ENCODE peak calls at places on chromosomes 13 and 19, in six cellular contexts. One of them, this sample, is unnamed.

GRCh38 chr13:99971576-99972189 is at the start of gene ZIC5:
- DNase-seq in pancreas: no peak
- DNase-seq in heart left ventricle: no peak
- DNase-seq in IMR-90: no peak
- DNase-seq in adrenal gland: no peak
- DNase-seq in choroid plexus epithelial cell: peak
- DNase-seq in this sample: no peak

GRCh38 chr19:49588370-49589122 is 2.4 kb upstream of the PRR12 start:
- DNase-seq in pancreas: peak
- DNase-seq in heart left ventricle: no peak
- DNase-seq in IMR-90: no peak
- DNase-seq in adrenal gland: no peak
- DNase-seq in choroid plexus epithelial cell: no peak
- DNase-seq in this sample: no peak

GRCh38 chr19:47723573-47723923 is 10.3 kb downstream of the EHD2 start:
- DNase-seq in pancreas: peak
- DNase-seq in heart left ventricle: no peak
- DNase-seq in IMR-90: peak
- DNase-seq in adrenal gland: peak
- DNase-seq in choroid plexus epithelial cell: peak
- DNase-seq in this sample: peak

GRCh38 chr19:33740811-33741396 is 55.8 kb upstream of the KCTD15 start:
- DNase-seq in pancreas: peak
- DNase-seq in heart left ventricle: peak
- DNase-seq in IMR-90: peak
- DNase-seq in adrenal gland: peak
- DNase-seq in choroid plexus epithelial cell: peak
- DNase-seq in this sample: peak

GRCh38 chr13:110812869-110813645 is 99.6 kb downstream of the ING1 start:
- DNase-seq in pancreas: no peak
- DNase-seq in heart left ventricle: no peak
- DNase-seq in IMR-90: no peak
- DNase-seq in adrenal gland: no peak
- DNase-seq in choroid plexus epithelial cell: no peak
- DNase-seq in this sample: no peak

GRCh38 chr13:46385946-46386345 is 1.1 kb downstream of the RUBCNL start:
- DNase-seq in pancreas: no peak
- DNase-seq in heart left ventricle: no peak
- DNase-seq in IMR-90: no peak
- DNase-seq in adrenal gland: no peak
- DNase-seq in choroid plexus epithelial cell: no peak
- DNase-seq in this sample: no peak

GRCh38 chr13:59566544-59566943 is 597.2 kb downstream of the DIAPH3 start:
- DNase-seq in pancreas: no peak
- DNase-seq in heart left ventricle: no peak
- DNase-seq in IMR-90: no peak
- DNase-seq in adrenal gland: no peak
- DNase-seq in choroid plexus epithelial cell: no peak
- DNase-seq in this sample: no peak

GRCh38 chr13:42039457-42039945 is 8.9 kb upstream of the DGKH start:
- DNase-seq in pancreas: no peak
- DNase-seq in heart left ventricle: no peak
- DNase-seq in IMR-90: no peak
- DNase-seq in adrenal gland: no peak
- DNase-seq in choroid plexus epithelial cell: no peak
- DNase-seq in this sample: no peak

GRCh38 chr19:889662-890295 is 3.2 kb downstream of the MED16 start:
- DNase-seq in pancreas: no peak
- DNase-seq in heart left ventricle: no peak
- DNase-seq in IMR-90: no peak
- DNase-seq in adrenal gland: no peak
- DNase-seq in choroid plexus epithelial cell: no peak
- DNase-seq in this sample: no peak

GRCh38 chr19:14442904-14443631 is 10.0 kb downstream of the PKN1 start:
- DNase-seq in pancreas: no peak
- DNase-seq in heart left ventricle: no peak
- DNase-seq in IMR-90: no peak
- DNase-seq in adrenal gland: no peak
- DNase-seq in choroid plexus epithelial cell: no peak
- DNase-seq in this sample: no peak

GRCh38 chr13:113029487-113030258 is 60.7 kb downstream of the MCF2L start:
- DNase-seq in pancreas: peak
- DNase-seq in heart left ventricle: no peak
- DNase-seq in IMR-90: no peak
- DNase-seq in adrenal gland: no peak
- DNase-seq in choroid plexus epithelial cell: peak
- DNase-seq in this sample: no peak

GRCh38 chr13:19665427-19665859 is 32.0 kb downstream of the MPHOSPH8 start:
- DNase-seq in pancreas: no peak
- DNase-seq in heart left ventricle: peak
- DNase-seq in IMR-90: no peak
- DNase-seq in adrenal gland: no peak
- DNase-seq in choroid plexus epithelial cell: no peak
- DNase-seq in this sample: no peak

GRCh38 chr19:51415187-51415586 is 2.3 kb downstream of the SIGLEC10 start:
- DNase-seq in pancreas: no peak
- DNase-seq in heart left ventricle: no peak
- DNase-seq in IMR-90: no peak
- DNase-seq in adrenal gland: no peak
- DNase-seq in choroid plexus epithelial cell: no peak
- DNase-seq in this sample: no peak

GRCh38 chr13:108595416-108596257 is 33.8 kb upstream of the MYO16 start:
- DNase-seq in pancreas: no peak
- DNase-seq in heart left ventricle: no peak
- DNase-seq in IMR-90: no peak
- DNase-seq in adrenal gland: no peak
- DNase-seq in choroid plexus epithelial cell: peak
- DNase-seq in this sample: no peak

GRCh38 chr13:41061914-41062837 is 867 bp downstream of the WBP4 start:
- DNase-seq in pancreas: no peak
- DNase-seq in heart left ventricle: no peak
- DNase-seq in IMR-90: peak
- DNase-seq in adrenal gland: no peak
- DNase-seq in choroid plexus epithelial cell: peak
- DNase-seq in this sample: peak

GRCh38 chr19:7783991-7784421 is 21.0 kb downstream of the CLEC4M start:
- DNase-seq in pancreas: no peak
- DNase-seq in heart left ventricle: no peak
- DNase-seq in IMR-90: peak
- DNase-seq in adrenal gland: peak
- DNase-seq in choroid plexus epithelial cell: peak
- DNase-seq in this sample: peak

GRCh38 chr13:60329221-60329983 is 67.6 kb upstream of the TDRD3 start:
- DNase-seq in pancreas: peak
- DNase-seq in heart left ventricle: no peak
- DNase-seq in IMR-90: peak
- DNase-seq in adrenal gland: peak
- DNase-seq in choroid plexus epithelial cell: peak
- DNase-seq in this sample: peak

GRCh38 chr19:40721936-40722661 is 5.2 kb downstream of the ITPKC start:
- DNase-seq in pancreas: no peak
- DNase-seq in heart left ventricle: no peak
- DNase-seq in IMR-90: peak
- DNase-seq in adrenal gland: no peak
- DNase-seq in choroid plexus epithelial cell: peak
- DNase-seq in this sample: no peak

GRCh38 chr19:2048104-2048958 is 2.7 kb downstream of the MKNK2 start:
- DNase-seq in pancreas: peak
- DNase-seq in heart left ventricle: no peak
- DNase-seq in IMR-90: no peak
- DNase-seq in adrenal gland: no peak
- DNase-seq in choroid plexus epithelial cell: no peak
- DNase-seq in this sample: no peak

GRCh38 chr13:73171242-73171641 is 112.4 kb downstream of the KLF5 start:
- DNase-seq in pancreas: no peak
- DNase-seq in heart left ventricle: no peak
- DNase-seq in IMR-90: no peak
- DNase-seq in adrenal gland: no peak
- DNase-seq in choroid plexus epithelial cell: no peak
- DNase-seq in this sample: no peak

GRCh38 chr13:50969691-50970090 is 60.1 kb downstream of the RNASEH2B start:
- DNase-seq in pancreas: no peak
- DNase-seq in heart left ventricle: no peak
- DNase-seq in IMR-90: no peak
- DNase-seq in adrenal gland: no peak
- DNase-seq in choroid plexus epithelial cell: peak
- DNase-seq in this sample: no peak

GRCh38 chr19:10260141-10260584 is 8.1 kb downstream of the MRPL4 start:
- DNase-seq in pancreas: no peak
- DNase-seq in heart left ventricle: no peak
- DNase-seq in IMR-90: no peak
- DNase-seq in adrenal gland: no peak
- DNase-seq in choroid plexus epithelial cell: no peak
- DNase-seq in this sample: no peak

GRCh38 chr19:17860993-17861360 is 1.3 kb downstream of the RPL18A start:
- DNase-seq in pancreas: no peak
- DNase-seq in heart left ventricle: no peak
- DNase-seq in IMR-90: peak
- DNase-seq in adrenal gland: no peak
- DNase-seq in choroid plexus epithelial cell: no peak
- DNase-seq in this sample: no peak
- H3K4me3 ChIP-seq in pancreas: peak
- H3K4me3 ChIP-seq in heart left ventricle: peak
- H3K4me3 ChIP-seq in IMR-90: peak
- H3K4me3 ChIP-seq in adrenal gland: no peak
- H3K4me3 ChIP-seq in choroid plexus epithelial cell: peak
- H3K4me3 ChIP-seq in this sample: peak

DNA sequence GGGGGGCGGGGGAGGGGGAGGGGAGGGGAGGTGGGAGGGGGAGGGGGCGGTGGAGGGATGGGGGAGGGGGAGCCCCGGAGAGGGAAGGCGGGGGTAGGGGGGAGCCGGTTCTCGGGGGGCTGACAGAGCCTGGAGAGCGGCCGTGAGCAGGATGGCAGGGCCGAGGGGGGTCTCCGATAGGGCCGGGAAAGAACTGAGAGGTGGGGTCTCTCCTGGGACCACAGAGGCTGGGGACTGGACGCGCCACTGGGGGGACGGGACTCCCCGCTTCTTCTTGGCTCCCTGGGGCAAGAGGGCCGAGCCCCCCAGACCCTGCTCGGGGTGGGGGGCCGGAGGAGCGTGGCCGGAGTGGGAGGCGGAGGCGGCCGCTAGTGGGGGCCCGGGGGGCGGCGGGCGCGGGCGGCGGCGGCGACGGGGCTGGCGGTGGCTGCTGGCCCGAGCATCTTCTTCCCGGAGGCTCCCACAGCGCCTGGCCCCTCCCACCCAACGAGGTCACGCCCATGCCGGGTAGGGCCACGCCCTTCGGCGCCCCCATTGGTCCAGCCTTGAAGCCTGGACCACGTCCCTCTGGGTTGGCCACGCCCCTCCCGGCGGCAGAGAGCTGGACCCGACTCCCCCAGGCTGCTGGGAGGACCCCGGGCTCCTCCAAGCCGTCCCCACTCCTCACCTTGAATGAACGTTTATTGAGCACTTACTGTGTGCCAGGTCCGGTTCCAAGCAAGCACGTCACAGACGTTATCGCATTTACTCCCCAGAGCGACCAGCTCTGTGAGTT is at the start of gene NOVA2:
- DNase-seq in pancreas: peak
- DNase-seq in heart left ventricle: peak
- DNase-seq in IMR-90: peak
- DNase-seq in adrenal gland: peak
- DNase-seq in choroid plexus epithelial cell: peak
- DNase-seq in this sample: peak
- H3K4me3 ChIP-seq in pancreas: peak
- H3K4me3 ChIP-seq in heart left ventricle: peak
- H3K4me3 ChIP-seq in IMR-90: peak
- H3K4me3 ChIP-seq in adrenal gland: no peak
- H3K4me3 ChIP-seq in choroid plexus epithelial cell: no peak
- H3K4me3 ChIP-seq in this sample: peak

DNA sequence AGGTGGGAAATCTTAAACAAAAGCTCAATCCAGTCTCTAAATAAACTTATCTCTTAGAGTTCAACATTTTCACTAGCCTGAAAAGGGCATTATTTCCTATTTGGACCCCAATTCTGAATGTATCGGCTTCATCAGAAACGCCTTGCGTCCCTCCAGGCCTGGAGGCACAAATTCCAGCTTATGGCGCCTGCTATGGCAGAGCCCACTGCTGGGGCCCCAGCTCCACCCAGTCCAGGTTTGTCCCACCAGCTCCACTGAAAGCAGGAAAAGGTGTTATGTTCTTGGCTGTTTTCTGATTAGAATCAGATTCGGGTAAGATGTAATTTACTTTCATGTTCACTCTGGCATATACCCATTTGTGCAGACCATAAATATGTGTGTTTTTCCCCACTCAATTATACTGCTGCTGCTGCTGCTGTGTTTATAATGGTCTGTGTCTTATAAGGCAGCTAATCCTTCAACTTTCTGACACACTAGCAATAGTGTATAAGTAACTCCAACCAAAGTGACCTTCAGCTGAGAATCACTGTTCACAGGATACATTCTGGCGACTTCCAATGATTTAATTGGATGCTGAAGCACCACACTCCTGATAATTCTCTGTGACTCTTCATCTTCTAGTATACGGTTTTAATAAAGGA is 6.4 kb downstream of the IRS2 start:
- DNase-seq in pancreas: no peak
- DNase-seq in heart left ventricle: no peak
- DNase-seq in IMR-90: no peak
- DNase-seq in adrenal gland: no peak
- DNase-seq in choroid plexus epithelial cell: no peak
- DNase-seq in this sample: no peak
- H3K4me3 ChIP-seq in pancreas: peak
- H3K4me3 ChIP-seq in heart left ventricle: peak
- H3K4me3 ChIP-seq in IMR-90: no peak
- H3K4me3 ChIP-seq in adrenal gland: no peak
- H3K4me3 ChIP-seq in choroid plexus epithelial cell: peak
- H3K4me3 ChIP-seq in this sample: peak

GRCh38 chr19:12800873-12801465 is 631 bp downstream of the PRDX2 start:
- DNase-seq in pancreas: peak
- DNase-seq in heart left ventricle: peak
- DNase-seq in IMR-90: no peak
- DNase-seq in adrenal gland: peak
- DNase-seq in choroid plexus epithelial cell: no peak
- DNase-seq in this sample: no peak

GRCh38 chr19:12801466-12802266 is at the start of the genes PRDX2 and THSD8:
- DNase-seq in pancreas: peak
- DNase-seq in heart left ventricle: peak
- DNase-seq in IMR-90: peak
- DNase-seq in adrenal gland: peak
- DNase-seq in choroid plexus epithelial cell: peak
- DNase-seq in this sample: peak

GRCh38 chr19:12799723-12800343 is 1.8 kb downstream of the PRDX2 start:
- DNase-seq in pancreas: peak
- DNase-seq in heart left ventricle: no peak
- DNase-seq in IMR-90: no peak
- DNase-seq in adrenal gland: no peak
- DNase-seq in choroid plexus epithelial cell: no peak
- DNase-seq in this sample: no peak

GRCh38 chr19:12802267-12803106 is 618 bp downstream of the THSD8 start:
- DNase-seq in pancreas: no peak
- DNase-seq in heart left ventricle: peak
- DNase-seq in IMR-90: no peak
- DNase-seq in adrenal gland: peak
- DNase-seq in choroid plexus epithelial cell: no peak
- DNase-seq in this sample: no peak

DNA sequence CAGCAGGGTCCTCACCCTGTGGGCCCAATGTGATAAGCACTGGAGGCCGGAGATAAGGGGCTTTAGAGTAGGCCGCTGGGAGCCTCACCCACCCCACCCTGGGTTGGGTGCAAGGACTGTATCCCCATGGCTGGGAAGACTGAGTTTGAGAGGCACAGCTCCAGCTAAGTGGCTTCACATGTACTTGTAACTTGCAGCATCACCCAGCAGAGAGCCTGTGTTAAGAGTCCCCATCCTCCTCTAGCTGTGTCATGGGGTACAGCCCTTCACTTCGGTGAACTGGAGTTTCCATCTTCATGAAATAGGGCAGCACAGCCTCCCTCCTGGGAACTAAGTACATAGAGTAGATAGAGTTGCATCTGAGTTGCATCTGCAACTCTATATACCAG is 1.3 kb downstream of the PRDX2 start:
- DNase-seq in pancreas: peak
- DNase-seq in heart left ventricle: no peak
- DNase-seq in IMR-90: no peak
- DNase-seq in adrenal gland: peak
- DNase-seq in choroid plexus epithelial cell: no peak
- DNase-seq in this sample: no peak
- H3K4me3 ChIP-seq in pancreas: peak
- H3K4me3 ChIP-seq in heart left ventricle: peak
- H3K4me3 ChIP-seq in IMR-90: no peak
- H3K4me3 ChIP-seq in adrenal gland: no peak
- H3K4me3 ChIP-seq in choroid plexus epithelial cell: peak
- H3K4me3 ChIP-seq in this sample: no peak

This sample was measured in fibroblast of the aortic adventitia.